ENCODE peak calls at places on chromosomes 11 and 22, in ten cellular contexts. L is HepG2, F is OCI-LY7, G is A673, Z is lower lobe of right lung, R is IMR-90, W is WERI-Rb-1, P is ovary, B is Caco-2, X is fibroblast of lung. H is an unnamed sample.
A peak's percentile ranks its signal among the peaks of the same experiment; 100 is the strongest.

GRCh38 chr11:33713162-33713913 is 12.7 kb upstream of the C11orf91 start:
- DNase-seq in W (no peak), L (no peak), Z (no peak), R (no peak), G (no peak), X (no peak), B (no peak), P (no peak), F (no peak), H (no peak)

GRCh38 chr11:116852261-116853125 is 15.1 kb upstream of the APOA1 start:
- DNase-seq in L (no peak), Z (no peak), F (no peak), G (no peak), R (peak; percentile 57), B (no peak), W (no peak), X (peak; percentile 65), P (peak; percentile 79), H (no peak)

GRCh38 chr11:42462558-42463310 is 849.1 kb upstream of the API5 start:
- DNase-seq in B (no peak), R (no peak), P (no peak), G (no peak), Z (no peak), F (no peak), W (no peak), X (no peak), L (no peak), H (no peak)

GRCh38 chr11:132716037-132716436 is 816.3 kb downstream of the OPCML start:
- DNase-seq in F (no peak), Z (no peak), G (no peak), X (no peak), L (no peak), W (no peak), P (no peak), B (no peak), R (no peak), H (no peak)

GRCh38 chr11:19631657-19632325 is 80.8 kb upstream of the NAV2 start:
- DNase-seq in L (no peak), G (no peak), P (no peak), X (no peak), B (no peak), Z (no peak), R (no peak), F (no peak), W (no peak), H (no peak)

GRCh38 chr22:26684173-26684572 is 26.8 kb downstream of the MIAT start:
- DNase-seq in F (no peak), X (no peak), L (no peak), P (no peak), Z (no peak), R (no peak), G (no peak), W (no peak), B (no peak), H (no peak)

GRCh38 chr11:31557991-31558390 is 48.4 kb downstream of the ELP4 start:
- DNase-seq in L (no peak), F (no peak), B (no peak), P (no peak), R (peak; percentile 3), W (no peak), Z (no peak), X (peak; percentile 22), G (no peak), H (no peak)

GRCh38 chr22:19749876-19750275 is 10.7 kb upstream of the TBX1 start:
- DNase-seq in P (no peak), G (no peak), B (no peak), Z (no peak), F (no peak), R (no peak), X (no peak), L (no peak), W (no peak), H (no peak)

GRCh38 chr11:12871251-12871650 is 137.9 kb upstream of the RASSF10 start:
- DNase-seq in B (no peak), P (no peak), G (peak; percentile 41), Z (no peak), R (no peak), F (no peak), X (no peak), L (no peak), W (no peak), H (no peak)

GRCh38 chr11:12871788-12872321 is 137.3 kb upstream of the RASSF10 start:
- DNase-seq in R (peak; percentile 42), F (no peak), L (no peak), G (no peak), P (no peak), X (no peak), B (no peak), Z (no peak), W (no peak), H (no peak)

GRCh38 chr11:12880327-12880726 is 128.8 kb upstream of the RASSF10 start:
- DNase-seq in Z (no peak), B (no peak), G (no peak), W (no peak), F (no peak), R (no peak), P (no peak), X (no peak), L (no peak), H (peak; percentile 39)

GRCh38 chr11:12876988-12877387 is 132.1 kb upstream of the RASSF10 start:
- DNase-seq in F (no peak), X (no peak), L (no peak), P (no peak), Z (no peak), W (no peak), G (no peak), R (no peak), B (no peak), H (no peak)

DNA sequence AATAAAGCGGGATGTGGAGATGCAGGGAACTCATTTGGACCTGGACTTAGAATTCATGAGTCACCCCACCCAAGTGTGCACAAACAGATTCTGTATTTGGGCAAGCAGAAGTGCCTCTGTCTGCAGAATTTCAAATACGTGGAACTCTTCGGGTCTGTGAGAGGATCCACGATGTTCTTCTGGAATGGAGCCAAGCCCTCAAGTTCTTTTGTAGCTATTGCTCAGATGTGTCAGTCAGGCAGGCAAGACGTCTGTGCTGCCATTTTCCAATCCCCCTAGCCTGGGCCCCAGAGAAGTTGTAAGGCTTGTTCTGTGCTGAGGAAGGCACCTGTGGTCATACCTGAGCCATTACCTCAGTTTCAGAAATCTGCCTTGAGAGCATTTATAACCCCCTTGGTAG is 132.8 kb upstream of the RASSF10 start:
- DNase-seq in W (no peak), Z (no peak), P (no peak), R (no peak), B (no peak), G (no peak), X (peak; percentile 28), L (no peak), F (no peak), H (no peak)
- H3K36me3 ChIP-seq in W (peaks cover 11% of the 10 kb centered on the region), Z (peaks cover 12% of the 10 kb centered on the region), P (no peaks in the 10 kb centered on the region), R (peaks cover 39% of the 10 kb centered on the region), B (no peaks in the 10 kb centered on the region), G (no peaks in the 10 kb centered on the region), X (peaks cover 19% of the 10 kb centered on the region), L (peaks cover 24% of the 10 kb centered on the region), F (no peaks in the 10 kb centered on the region), H (peaks cover 64% of the 10 kb centered on the region)

GRCh38 chr22:22976033-22976922 is 88.7 kb downstream of the IGLL5 start:
- DNase-seq in B (no peak), R (no peak), L (peak; percentile 29), Z (no peak), W (no peak), X (no peak), G (no peak), P (no peak), F (no peak), H (no peak)
- TF ChIP-seq CTCF in B (no peak), R (no peak), L (peak; percentile 53), Z (no peak), W (peak; percentile 34), X (no peak), G (no peak), P (no peak), F (peak; percentile 31), H (peak; percentile 37)

DNA sequence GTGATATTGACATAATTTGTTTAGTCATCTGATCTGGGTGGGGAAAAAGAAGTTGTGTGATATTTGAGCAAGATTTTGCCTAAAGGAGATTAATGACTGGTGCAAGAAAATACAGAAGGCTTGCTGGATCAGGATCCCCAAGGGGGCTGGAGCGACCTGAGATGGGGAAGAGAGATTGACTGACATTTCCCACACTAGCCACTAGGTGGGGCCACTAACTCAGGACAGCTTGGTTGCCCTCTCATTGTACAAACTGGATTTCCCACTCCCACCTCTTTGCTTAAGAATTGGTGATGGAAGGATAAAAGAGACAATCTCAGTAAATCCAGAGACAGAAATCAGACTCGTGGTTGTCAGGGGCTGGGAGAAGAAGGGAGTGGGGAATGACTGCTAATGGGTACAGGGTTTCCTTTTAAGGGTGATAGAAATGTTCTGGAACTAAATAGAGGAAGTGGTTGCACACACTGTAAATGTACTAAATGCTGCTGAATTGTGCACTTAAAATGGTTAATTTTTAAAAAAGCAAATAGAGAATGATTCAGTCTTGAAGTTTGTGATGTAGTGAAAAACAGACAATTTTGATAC is 50.7 kb downstream of the CTTN start:
- DNase-seq in B (no peak), R (no peak), L (no peak), Z (no peak), F (peak; percentile 22), P (no peak), X (no peak), G (peak; percentile 24), W (peak; percentile 46), H (peak; percentile 76)
- H3K36me3 ChIP-seq in B (no peaks in the 10 kb centered on the region), R (no peaks in the 10 kb centered on the region), L (no peaks in the 10 kb centered on the region), Z (no peaks in the 10 kb centered on the region), F (no peaks in the 10 kb centered on the region), P (no peaks in the 10 kb centered on the region), X (no peaks in the 10 kb centered on the region), G (no peaks in the 10 kb centered on the region), W (no peaks in the 10 kb centered on the region), H (no peaks in the 10 kb centered on the region)

GRCh38 chr11:5364214-5364613 is 12.9 kb downstream of the OR51B6 start:
- DNase-seq in G (no peak), R (peak; percentile 96), P (no peak), Z (no peak), W (no peak), X (peak; percentile 63), L (no peak), F (no peak), B (no peak), H (no peak)

GRCh38 chr11:5366856-5367255 is 15.5 kb downstream of the OR51B6 start:
- DNase-seq in W (no peak), R (peak; percentile 34), F (no peak), P (no peak), Z (no peak), X (no peak), B (no peak), G (no peak), L (no peak), H (no peak)

GRCh38 chr11:5367461-5368074 is 16.0 kb upstream of the OR51M1 start:
- DNase-seq in B (no peak), P (no peak), L (no peak), W (no peak), X (peak; percentile 72), R (peak; percentile 93), F (no peak), G (no peak), Z (no peak), H (no peak)

GRCh38 chr11:5368502-5369043 is 15.0 kb upstream of the OR51M1 start:
- DNase-seq in R (no peak), L (no peak), F (no peak), B (no peak), X (no peak), G (no peak), Z (no peak), P (no peak), W (no peak), H (no peak)

DNA sequence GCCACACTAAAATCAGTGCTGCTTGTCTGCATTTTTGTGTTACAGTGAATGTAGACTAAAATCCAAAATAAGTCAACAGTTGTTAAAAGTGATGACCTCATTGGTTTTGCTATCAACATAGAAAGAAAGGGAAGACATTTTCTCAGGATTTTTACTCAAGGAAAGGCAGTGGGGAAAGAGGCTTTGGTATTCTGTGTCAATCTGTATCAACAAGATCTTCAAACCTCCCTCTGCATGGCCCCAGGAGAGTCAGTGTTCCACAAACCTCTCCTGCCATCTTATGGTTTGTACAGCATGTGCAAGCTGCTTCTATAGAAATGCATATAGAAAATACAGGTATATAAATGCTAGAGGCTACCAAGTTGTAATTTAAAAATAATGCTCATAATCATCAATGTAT is 13.8 kb upstream of the OR51M1 start:
- DNase-seq in R (peak; percentile 90), W (no peak), B (peak; percentile 13), G (no peak), P (no peak), F (no peak), Z (no peak), L (no peak), X (peak; percentile 71), H (no peak)
- TF ChIP-seq CTCF in R (peak; percentile 87), W (no peak), B (peak; percentile 20), G (peak; percentile 32), P (no peak), F (no peak), Z (no peak), L (peak; percentile 31), X (peak; percentile 61), H (peak; percentile 78)